ENCODE peak calls at places on chromosomes 3 and 15, in eight cellular contexts. One of them, this sample, is unnamed.

GRCh38 chr3:4750306-4751056 is 228.8 kb upstream of the BHLHE40 start:
- DNase-seq in A172: peak; percentile 83
- DNase-seq in NB4: peak; percentile 68
- DNase-seq in OCI-LY7: no peak
- DNase-seq in colonic mucosa: no peak
- DNase-seq in posterior cingulate gyrus: peak; percentile 92
- DNase-seq in GM23338: no peak
- DNase-seq in cardiac muscle cell: peak; percentile 65
- DNase-seq in this sample: peak; percentile 58

GRCh38 chr15:79463781-79464270 is 31.7 kb downstream of the MINAR1 start:
- DNase-seq in A172: no peak
- DNase-seq in NB4: no peak
- DNase-seq in OCI-LY7: no peak
- DNase-seq in colonic mucosa: no peak
- DNase-seq in posterior cingulate gyrus: no peak
- DNase-seq in GM23338: no peak
- DNase-seq in cardiac muscle cell: no peak
- DNase-seq in this sample: no peak

GRCh38 chr3:32934150-32934742 is 17.2 kb upstream of the CCR4 start:
- DNase-seq in A172: peak; percentile 34
- DNase-seq in NB4: peak; percentile 51
- DNase-seq in OCI-LY7: peak; percentile 20
- DNase-seq in colonic mucosa: peak; percentile 26
- DNase-seq in posterior cingulate gyrus: no peak
- DNase-seq in GM23338: peak; percentile 52
- DNase-seq in cardiac muscle cell: peak; percentile 42
- DNase-seq in this sample: peak; percentile 25

GRCh38 chr3:182508896-182509295 is 284.4 kb upstream of the ATP11B start:
- DNase-seq in A172: no peak
- DNase-seq in NB4: no peak
- DNase-seq in OCI-LY7: peak; percentile 76
- DNase-seq in colonic mucosa: no peak
- DNase-seq in posterior cingulate gyrus: no peak
- DNase-seq in GM23338: peak; percentile 14
- DNase-seq in cardiac muscle cell: no peak
- DNase-seq in this sample: peak; percentile 31

GRCh38 chr3:14256561-14257342 is 78.1 kb downstream of the LSM3 start:
- DNase-seq in A172: peak; percentile 28
- DNase-seq in NB4: no peak
- DNase-seq in OCI-LY7: peak; percentile 55
- DNase-seq in colonic mucosa: peak; percentile 39
- DNase-seq in posterior cingulate gyrus: no peak
- DNase-seq in GM23338: peak; percentile 28
- DNase-seq in cardiac muscle cell: no peak
- DNase-seq in this sample: no peak

GRCh38 chr15:65377976-65378366 is at the start of gene IGDCC3:
- DNase-seq in A172: no peak
- DNase-seq in NB4: no peak
- DNase-seq in OCI-LY7: no peak
- DNase-seq in colonic mucosa: no peak
- DNase-seq in posterior cingulate gyrus: peak; percentile 74
- DNase-seq in GM23338: peak; percentile 90
- DNase-seq in cardiac muscle cell: peak; percentile 87
- DNase-seq in this sample: no peak

GRCh38 chr3:4584537-4585249 is 91.5 kb downstream of the ITPR1 start:
- DNase-seq in A172: peak; percentile 22
- DNase-seq in NB4: peak; percentile 62
- DNase-seq in OCI-LY7: no peak
- DNase-seq in colonic mucosa: no peak
- DNase-seq in posterior cingulate gyrus: no peak
- DNase-seq in GM23338: no peak
- DNase-seq in cardiac muscle cell: no peak
- DNase-seq in this sample: peak; percentile 18

GRCh38 chr15:99054025-99054387 is 46.4 kb upstream of the PGPEP1L start:
- DNase-seq in A172: no peak
- DNase-seq in NB4: no peak
- DNase-seq in OCI-LY7: no peak
- DNase-seq in colonic mucosa: no peak
- DNase-seq in posterior cingulate gyrus: no peak
- DNase-seq in GM23338: no peak
- DNase-seq in cardiac muscle cell: no peak
- DNase-seq in this sample: no peak

GRCh38 chr15:93929375-93930094 is 301.8 kb upstream of the MCTP2 start:
- DNase-seq in A172: peak; percentile 13
- DNase-seq in NB4: no peak
- DNase-seq in OCI-LY7: no peak
- DNase-seq in colonic mucosa: peak; percentile 22
- DNase-seq in posterior cingulate gyrus: no peak
- DNase-seq in GM23338: peak; percentile 14
- DNase-seq in cardiac muscle cell: no peak
- DNase-seq in this sample: no peak

GRCh38 chr3:192482809-192483208 is 244.5 kb downstream of the FGF12 start:
- DNase-seq in A172: peak; percentile 21
- DNase-seq in NB4: no peak
- DNase-seq in OCI-LY7: no peak
- DNase-seq in colonic mucosa: no peak
- DNase-seq in posterior cingulate gyrus: no peak
- DNase-seq in GM23338: no peak
- DNase-seq in cardiac muscle cell: no peak
- DNase-seq in this sample: no peak

GRCh38 chr3:55690746-55691540 is 203.8 kb upstream of the WNT5A start:
- DNase-seq in A172: no peak
- DNase-seq in NB4: no peak
- DNase-seq in OCI-LY7: peak; percentile 87
- DNase-seq in colonic mucosa: no peak
- DNase-seq in posterior cingulate gyrus: peak; percentile 64
- DNase-seq in GM23338: peak; percentile 78
- DNase-seq in cardiac muscle cell: no peak
- DNase-seq in this sample: peak; percentile 23

GRCh38 chr15:26634319-26634718 is 138.5 kb downstream of the GABRB3 start:
- DNase-seq in A172: no peak
- DNase-seq in NB4: no peak
- DNase-seq in OCI-LY7: no peak
- DNase-seq in colonic mucosa: no peak
- DNase-seq in posterior cingulate gyrus: no peak
- DNase-seq in GM23338: peak; percentile 58
- DNase-seq in cardiac muscle cell: peak; percentile 18
- DNase-seq in this sample: no peak

GRCh38 chr3:183434992-183435391 is 6.6 kb upstream of the MCF2L2 start:
- DNase-seq in A172: no peak
- DNase-seq in NB4: no peak
- DNase-seq in OCI-LY7: no peak
- DNase-seq in colonic mucosa: no peak
- DNase-seq in posterior cingulate gyrus: no peak
- DNase-seq in GM23338: peak; percentile 65
- DNase-seq in cardiac muscle cell: no peak
- DNase-seq in this sample: no peak

GRCh38 chr15:89075846-89076245 is 12.4 kb upstream of the ABHD2 start:
- DNase-seq in A172: no peak
- DNase-seq in NB4: peak; percentile 78
- DNase-seq in OCI-LY7: no peak
- DNase-seq in colonic mucosa: no peak
- DNase-seq in posterior cingulate gyrus: no peak
- DNase-seq in GM23338: no peak
- DNase-seq in cardiac muscle cell: no peak
- DNase-seq in this sample: no peak

GRCh38 chr3:194485876-194486539 is 794 bp downstream of the ATP13A3 start:
- DNase-seq in A172: no peak
- DNase-seq in NB4: peak; percentile 64
- DNase-seq in OCI-LY7: peak; percentile 44
- DNase-seq in colonic mucosa: peak; percentile 45
- DNase-seq in posterior cingulate gyrus: peak; percentile 68
- DNase-seq in GM23338: peak; percentile 34
- DNase-seq in cardiac muscle cell: peak; percentile 24
- DNase-seq in this sample: peak; percentile 31

GRCh38 chr15:98735895-98736617 is 87.7 kb downstream of the IGF1R start:
- DNase-seq in A172: no peak
- DNase-seq in NB4: no peak
- DNase-seq in OCI-LY7: no peak
- DNase-seq in colonic mucosa: no peak
- DNase-seq in posterior cingulate gyrus: no peak
- DNase-seq in GM23338: no peak
- DNase-seq in cardiac muscle cell: no peak
- DNase-seq in this sample: no peak

GRCh38 chr3:126544596-126545281 is 14.0 kb downstream of the C3orf22 start:
- DNase-seq in A172: no peak
- DNase-seq in NB4: no peak
- DNase-seq in OCI-LY7: no peak
- DNase-seq in colonic mucosa: peak; percentile 13
- DNase-seq in posterior cingulate gyrus: peak; percentile 47
- DNase-seq in GM23338: no peak
- DNase-seq in cardiac muscle cell: no peak
- DNase-seq in this sample: no peak

GRCh38 chr15:57505056-57505713 is 86.5 kb upstream of the MYZAP start:
- DNase-seq in A172: peak; percentile 63
- DNase-seq in NB4: no peak
- DNase-seq in OCI-LY7: no peak
- DNase-seq in colonic mucosa: peak; percentile 36
- DNase-seq in posterior cingulate gyrus: no peak
- DNase-seq in GM23338: no peak
- DNase-seq in cardiac muscle cell: no peak
- DNase-seq in this sample: no peak

GRCh38 chr3:138914870-138915502 is 32.0 kb downstream of the FOXL2 start:
- DNase-seq in A172: peak; percentile 74
- DNase-seq in NB4: peak; percentile 78
- DNase-seq in OCI-LY7: no peak
- DNase-seq in colonic mucosa: no peak
- DNase-seq in posterior cingulate gyrus: no peak
- DNase-seq in GM23338: peak; percentile 56
- DNase-seq in cardiac muscle cell: no peak
- DNase-seq in this sample: no peak

GRCh38 chr3:144107923-144108322 is 136.3 kb downstream of the DIPK2A start:
- DNase-seq in A172: no peak
- DNase-seq in NB4: no peak
- DNase-seq in OCI-LY7: no peak
- DNase-seq in colonic mucosa: no peak
- DNase-seq in posterior cingulate gyrus: no peak
- DNase-seq in GM23338: no peak
- DNase-seq in cardiac muscle cell: no peak
- DNase-seq in this sample: no peak

GRCh38 chr15:25268166-25268565 is 170.7 kb downstream of the UBE3A start:
- DNase-seq in A172: no peak
- DNase-seq in NB4: peak; percentile 35
- DNase-seq in OCI-LY7: peak; percentile 27
- DNase-seq in colonic mucosa: no peak
- DNase-seq in posterior cingulate gyrus: no peak
- DNase-seq in GM23338: peak; percentile 66
- DNase-seq in cardiac muscle cell: no peak
- DNase-seq in this sample: no peak

GRCh38 chr3:161266731-161267150 is 45.6 kb downstream of the NMD3 start:
- DNase-seq in A172: peak; percentile 74
- DNase-seq in NB4: no peak
- DNase-seq in OCI-LY7: no peak
- DNase-seq in colonic mucosa: no peak
- DNase-seq in posterior cingulate gyrus: no peak
- DNase-seq in GM23338: no peak
- DNase-seq in cardiac muscle cell: no peak
- DNase-seq in this sample: no peak

GRCh38 chr3:159796744-159797143 is 191.9 kb upstream of the IL12A start:
- DNase-seq in A172: peak; percentile 62
- DNase-seq in NB4: no peak
- DNase-seq in OCI-LY7: no peak
- DNase-seq in colonic mucosa: no peak
- DNase-seq in posterior cingulate gyrus: no peak
- DNase-seq in GM23338: no peak
- DNase-seq in cardiac muscle cell: no peak
- DNase-seq in this sample: no peak

GRCh38 chr3:139629033-139629432 is 48.7 kb downstream of the NMNAT3 start:
- DNase-seq in A172: no peak
- DNase-seq in NB4: peak; percentile 38
- DNase-seq in OCI-LY7: peak; percentile 32
- DNase-seq in colonic mucosa: no peak
- DNase-seq in posterior cingulate gyrus: no peak
- DNase-seq in GM23338: peak; percentile 66
- DNase-seq in cardiac muscle cell: no peak
- DNase-seq in this sample: no peak

GRCh38 chr3:146598486-146598885 is 6.7 kb downstream of the PLSCR5 start:
- DNase-seq in A172: no peak
- DNase-seq in NB4: no peak
- DNase-seq in OCI-LY7: no peak
- DNase-seq in colonic mucosa: no peak
- DNase-seq in posterior cingulate gyrus: no peak
- DNase-seq in GM23338: no peak
- DNase-seq in cardiac muscle cell: no peak
- DNase-seq in this sample: no peak

GRCh38 chr15:43134157-43134637 is 811 bp downstream of the TMEM62 start:
- DNase-seq in A172: peak; percentile 6
- DNase-seq in NB4: no peak
- DNase-seq in OCI-LY7: peak; percentile 26
- DNase-seq in colonic mucosa: no peak
- DNase-seq in posterior cingulate gyrus: no peak
- DNase-seq in GM23338: peak; percentile 41
- DNase-seq in cardiac muscle cell: peak; percentile 4
- DNase-seq in this sample: peak; percentile 6

GRCh38 chr15:101250331-101250730 is 1.5 kb downstream of the CHSY1 start:
- DNase-seq in A172: peak; percentile 57
- DNase-seq in NB4: peak; percentile 51
- DNase-seq in OCI-LY7: no peak
- DNase-seq in colonic mucosa: no peak
- DNase-seq in posterior cingulate gyrus: no peak
- DNase-seq in GM23338: no peak
- DNase-seq in cardiac muscle cell: no peak
- DNase-seq in this sample: no peak

GRCh38 chr15:99393641-99394040 is 142.4 kb downstream of the LRRC28 start:
- DNase-seq in A172: no peak
- DNase-seq in NB4: no peak
- DNase-seq in OCI-LY7: no peak
- DNase-seq in colonic mucosa: no peak
- DNase-seq in posterior cingulate gyrus: no peak
- DNase-seq in GM23338: no peak
- DNase-seq in cardiac muscle cell: no peak
- DNase-seq in this sample: no peak

GRCh38 chr15:52289629-52290081 is 5.9 kb downstream of the MYO5C start:
- DNase-seq in A172: no peak
- DNase-seq in NB4: no peak
- DNase-seq in OCI-LY7: no peak
- DNase-seq in colonic mucosa: peak; percentile 91
- DNase-seq in posterior cingulate gyrus: no peak
- DNase-seq in GM23338: peak; percentile 42
- DNase-seq in cardiac muscle cell: no peak
- DNase-seq in this sample: peak; percentile 49

GRCh38 chr3:134427400-134428111 is 53.3 kb upstream of the AMOTL2 start:
- DNase-seq in A172: peak; percentile 100
- DNase-seq in NB4: peak; percentile 41
- DNase-seq in OCI-LY7: no peak
- DNase-seq in colonic mucosa: no peak
- DNase-seq in posterior cingulate gyrus: no peak
- DNase-seq in GM23338: no peak
- DNase-seq in cardiac muscle cell: no peak
- DNase-seq in this sample: no peak

GRCh38 chr3:184811034-184811433 is 932 bp upstream of the VPS8 start:
- DNase-seq in A172: no peak
- DNase-seq in NB4: no peak
- DNase-seq in OCI-LY7: no peak
- DNase-seq in colonic mucosa: no peak
- DNase-seq in posterior cingulate gyrus: no peak
- DNase-seq in GM23338: no peak
- DNase-seq in cardiac muscle cell: no peak
- DNase-seq in this sample: no peak

GRCh38 chr15:80160570-80161156 is 7.9 kb downstream of the FAH start:
- DNase-seq in A172: peak; percentile 84
- DNase-seq in NB4: peak; percentile 98
- DNase-seq in OCI-LY7: peak; percentile 75
- DNase-seq in colonic mucosa: peak; percentile 45
- DNase-seq in posterior cingulate gyrus: peak; percentile 52
- DNase-seq in GM23338: no peak
- DNase-seq in cardiac muscle cell: peak; percentile 35
- DNase-seq in this sample: peak; percentile 78

GRCh38 chr15:50247819-50248650 is 17.5 kb downstream of the HDC start:
- DNase-seq in A172: no peak
- DNase-seq in NB4: peak; percentile 83
- DNase-seq in OCI-LY7: no peak
- DNase-seq in colonic mucosa: no peak
- DNase-seq in posterior cingulate gyrus: no peak
- DNase-seq in GM23338: no peak
- DNase-seq in cardiac muscle cell: no peak
- DNase-seq in this sample: peak; percentile 30

GRCh38 chr3:123930426-123930825 is 30.6 kb downstream of the CCDC14 start:
- DNase-seq in A172: no peak
- DNase-seq in NB4: no peak
- DNase-seq in OCI-LY7: no peak
- DNase-seq in colonic mucosa: no peak
- DNase-seq in posterior cingulate gyrus: no peak
- DNase-seq in GM23338: no peak
- DNase-seq in cardiac muscle cell: no peak
- DNase-seq in this sample: no peak